ENCODE peak calls at places on chromosome 12, in seven cellular contexts. K is PC-9, Y is neural progenitor cell, B is fibroblast of lung, O is astrocyte, G is HCT116, P is hepatocyte. H is an unnamed sample. For H3K4me1 and H3K27me3, the result is how much of the 10 kb centered on the place peaks cover.

GRCh38 chr12:4763549-4763948 is 43.3 kb downstream of the GALNT8 start:
- DNase-seq in Y (peak), K (no peak), B (peak), G (peak), P (peak), O (no peak), H (peak)

GRCh38 chr12:125137776-125138344 is 72.6 kb downstream of the AACS start:
- DNase-seq in P (no peak), Y (no peak), O (no peak), K (no peak), B (no peak), G (no peak), H (no peak)

GRCh38 chr12:18967814-18968213 is 161.7 kb upstream of the PLEKHA5 start:
- DNase-seq in K (no peak), O (peak), P (no peak), B (no peak), Y (no peak), G (no peak), H (no peak)

GRCh38 chr12:8556748-8557147 is 16.0 kb upstream of the CLEC4E start:
- DNase-seq in P (no peak), K (no peak), O (no peak), Y (no peak), G (no peak), B (no peak), H (no peak)

GRCh38 chr12:115886666-115887065 is 390.8 kb downstream of the MED13L start:
- DNase-seq in O (no peak), Y (no peak), B (no peak), G (no peak), P (no peak), K (no peak), H (no peak)

GRCh38 chr12:60693019-60693626 is 1097.3 kb downstream of the SLC16A7 start:
- DNase-seq in O (no peak), P (no peak), K (no peak), Y (no peak), B (peak), G (no peak), H (no peak)

GRCh38 chr12:108689314-108690190 is 41.8 kb downstream of the CORO1C start:
- DNase-seq in Y (no peak), G (peak), K (no peak), B (peak), O (peak), P (peak), H (peak)

GRCh38 chr12:11839093-11839641 is 189.7 kb downstream of the ETV6 start:
- DNase-seq in P (no peak), B (peak), Y (no peak), O (peak), G (no peak), K (no peak), H (no peak)

GRCh38 chr12:45775964-45776363 is 46.5 kb downstream of the ARID2 start:
- DNase-seq in Y (no peak), K (no peak), P (no peak), O (no peak), G (no peak), B (no peak), H (no peak)

GRCh38 chr12:96510306-96510764 is 21.0 kb downstream of the CFAP54 start:
- DNase-seq in G (no peak), B (no peak), K (no peak), Y (no peak), O (no peak), P (no peak), H (no peak)

GRCh38 chr12:43285248-43285647 is 266.8 kb downstream of the ADAMTS20 start:
- DNase-seq in P (no peak), Y (no peak), K (peak), G (no peak), O (peak), B (peak), H (no peak)

GRCh38 chr12:26017484-26018211 is 59.2 kb downstream of the RASSF8 start:
- DNase-seq in G (peak), B (peak), Y (peak), O (no peak), K (no peak), P (peak), H (peak)

GRCh38 chr12:120076651-120077050 is 39.9 kb downstream of the RAB35 start:
- DNase-seq in Y (no peak), B (no peak), G (no peak), O (no peak), K (no peak), P (no peak), H (no peak)

GRCh38 chr12:106760184-106760531 is 14.3 kb upstream of the RIC8B start:
- DNase-seq in K (no peak), O (no peak), G (no peak), B (no peak), Y (peak), P (no peak), H (peak)

GRCh38 chr12:80777587-80777986 is 60.9 kb downstream of the MYF5 start:
- DNase-seq in P (no peak), O (peak), K (no peak), Y (no peak), B (no peak), G (no peak), H (no peak)

GRCh38 chr12:13670249-13670648 is 311.2 kb downstream of the GRIN2B start:
- DNase-seq in K (no peak), G (no peak), O (no peak), P (no peak), Y (no peak), B (no peak), H (no peak)

GRCh38 chr12:74108729-74109128 is 428.9 kb upstream of the ATXN7L3B start:
- DNase-seq in G (no peak), Y (no peak), B (no peak), O (no peak), P (no peak), K (no peak), H (no peak)

GRCh38 chr12:26032290-26032689 is 73.8 kb downstream of the RASSF8 start:
- DNase-seq in P (no peak), O (no peak), B (no peak), G (no peak), Y (no peak), K (no peak), H (no peak)

GRCh38 chr12:2586159-2587035 is 208.4 kb upstream of the FKBP4 start:
- DNase-seq in P (no peak), G (no peak), O (no peak), B (no peak), K (no peak), Y (no peak), H (peak)

GRCh38 chr12:101299346-101299745 is 19.4 kb downstream of the UTP20 start:
- DNase-seq in O (peak), G (no peak), K (no peak), Y (no peak), B (peak), P (no peak), H (no peak)

GRCh38 chr12:62581288-62582064 is 114.8 kb downstream of the MON2 start:
- DNase-seq in K (peak), O (peak), P (peak), G (peak), B (peak), Y (peak), H (peak)

GRCh38 chr12:107163413-107163812 is 70.1 kb upstream of the CRY1 start:
- DNase-seq in O (no peak), Y (no peak), P (no peak), G (no peak), B (no peak), K (no peak), H (no peak)

GRCh38 chr12:96434107-96434506 is 33.9 kb upstream of the CDK17 start:
- DNase-seq in O (peak), G (no peak), Y (no peak), B (peak), P (no peak), K (no peak), H (no peak)

GRCh38 chr12:52182456-52182855 is 9.4 kb downstream of the KRT80 start:
- DNase-seq in B (no peak), Y (no peak), G (no peak), K (no peak), P (no peak), O (no peak), H (no peak)
- H3K4me1 ChIP-seq in B (under half), Y (under half), G (under half), K (under half), P (under half), O (half or more), H (under half)

GRCh38 chr12:71442567-71442931 is 3.0 kb downstream of the LGR5 start:
- DNase-seq in Y (no peak), K (no peak), O (no peak), P (no peak), B (no peak), G (no peak), H (no peak)

GRCh38 chr12:71441836-71442566 is 2.4 kb downstream of the LGR5 start:
- DNase-seq in Y (no peak), B (no peak), O (no peak), P (no peak), K (no peak), G (no peak), H (no peak)

GRCh38 chr12:71449373-71450070 is 9.9 kb downstream of the LGR5 start:
- DNase-seq in O (no peak), G (no peak), B (no peak), K (no peak), Y (no peak), P (no peak), H (no peak)

GRCh38 chr12:71452006-71452405 is 12.4 kb downstream of the LGR5 start:
- DNase-seq in G (no peak), B (no peak), Y (no peak), K (no peak), P (no peak), O (no peak), H (no peak)

GRCh38 chr12:71447691-71448660 is 8.4 kb downstream of the LGR5 start:
- DNase-seq in K (no peak), B (no peak), P (no peak), Y (no peak), O (peak), G (no peak), H (no peak)
- H3K27me3 ChIP-seq in K (under half), B (under half), P (under half), Y (under half), O (under half), G (under half), H (under half)

DNA sequence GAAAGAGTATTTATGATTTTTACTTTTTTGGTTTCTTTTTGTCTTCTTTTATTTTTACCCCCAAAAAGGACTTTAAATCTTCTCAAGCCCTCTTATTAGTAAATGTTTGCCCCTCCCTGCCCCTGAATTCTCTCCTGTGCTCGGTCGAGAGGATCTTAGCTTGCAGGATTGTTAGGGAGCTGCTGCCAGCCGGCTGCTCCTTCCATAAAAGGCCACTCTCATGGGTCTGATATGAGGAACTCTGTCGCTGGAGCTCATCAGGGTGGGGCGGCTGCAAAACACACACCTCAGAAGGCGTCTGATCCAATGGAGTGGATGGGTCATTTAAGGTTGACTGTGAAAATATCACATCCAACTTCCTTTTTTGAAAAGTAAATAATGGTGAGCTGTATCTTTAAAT is 8.5 kb downstream of the LTBR start:
- DNase-seq in G (no peak), B (no peak), P (no peak), K (no peak), Y (no peak), O (no peak), H (no peak)
- TF ChIP-seq EZH2 in G (no peak), B (no peak), P (no peak), K (no peak), Y (no peak), O (no peak), H (no peak)

DNA sequence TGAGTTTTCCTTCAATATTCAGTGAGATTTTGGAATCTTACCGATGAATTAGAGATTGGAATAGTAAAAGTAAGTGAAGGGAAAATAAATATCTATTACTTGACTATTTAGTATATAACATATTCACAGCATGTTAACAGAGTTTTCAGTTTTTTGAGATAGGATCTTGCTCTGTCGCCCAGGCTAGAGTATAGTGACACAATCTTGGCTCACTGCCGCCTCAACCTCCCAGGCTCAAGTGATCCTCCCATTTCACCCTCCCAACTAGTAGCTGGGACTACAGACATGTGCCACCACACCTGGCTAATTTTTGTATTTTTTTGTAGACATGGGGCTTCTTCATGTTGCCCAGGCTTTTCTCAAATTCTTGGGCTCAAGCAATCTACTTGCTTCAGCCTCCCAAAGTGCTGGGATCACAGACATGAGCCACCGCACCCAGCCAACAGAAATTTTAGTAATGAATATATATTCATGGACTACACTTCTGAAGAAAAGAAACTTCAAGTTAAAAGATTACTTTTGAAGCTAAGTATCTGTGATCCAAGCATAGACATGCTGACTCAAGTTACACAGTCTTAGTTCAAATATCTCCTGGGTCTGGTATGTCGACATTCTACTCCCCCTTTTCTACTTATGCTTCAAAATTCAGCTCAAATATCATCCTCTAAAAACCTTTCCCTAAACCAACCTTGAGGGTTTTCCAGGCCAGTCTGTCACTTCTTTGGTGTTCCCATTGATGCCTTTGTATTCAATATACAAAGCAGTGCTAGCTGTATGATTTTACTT is 13.8 kb downstream of the UBE2N start:
- DNase-seq in K (no peak), G (no peak), P (no peak), Y (no peak), B (peak), O (peak), H (no peak)
- H3K4me1 ChIP-seq in K (under half), G (under half), P (under half), Y (under half), B (under half), O (under half), H (under half)

GRCh38 chr12:131853832-131854797 is 25.9 kb downstream of the MMP17 start:
- DNase-seq in B (no peak), P (no peak), K (no peak), O (no peak), G (no peak), Y (no peak), H (no peak)

GRCh38 chr12:131857908-131858850 is 30.0 kb downstream of the MMP17 start:
- DNase-seq in P (no peak), K (no peak), Y (no peak), B (no peak), O (no peak), G (no peak), H (no peak)

GRCh38 chr12:131855521-131856142 is 27.4 kb downstream of the MMP17 start:
- DNase-seq in O (no peak), B (no peak), K (peak), Y (no peak), G (no peak), P (no peak), H (no peak)

GRCh38 chr12:131854861-131855476 is 26.8 kb downstream of the MMP17 start:
- DNase-seq in P (no peak), B (no peak), K (no peak), G (no peak), Y (no peak), O (no peak), H (no peak)

GRCh38 chr12:131856366-131857097 is 28.3 kb downstream of the MMP17 start:
- DNase-seq in K (no peak), P (no peak), O (no peak), B (no peak), Y (no peak), G (no peak), H (no peak)
- H3K27me3 ChIP-seq in K (under half), P (under half), O (under half), B (under half), Y (under half), G (under half), H (under half)

DNA sequence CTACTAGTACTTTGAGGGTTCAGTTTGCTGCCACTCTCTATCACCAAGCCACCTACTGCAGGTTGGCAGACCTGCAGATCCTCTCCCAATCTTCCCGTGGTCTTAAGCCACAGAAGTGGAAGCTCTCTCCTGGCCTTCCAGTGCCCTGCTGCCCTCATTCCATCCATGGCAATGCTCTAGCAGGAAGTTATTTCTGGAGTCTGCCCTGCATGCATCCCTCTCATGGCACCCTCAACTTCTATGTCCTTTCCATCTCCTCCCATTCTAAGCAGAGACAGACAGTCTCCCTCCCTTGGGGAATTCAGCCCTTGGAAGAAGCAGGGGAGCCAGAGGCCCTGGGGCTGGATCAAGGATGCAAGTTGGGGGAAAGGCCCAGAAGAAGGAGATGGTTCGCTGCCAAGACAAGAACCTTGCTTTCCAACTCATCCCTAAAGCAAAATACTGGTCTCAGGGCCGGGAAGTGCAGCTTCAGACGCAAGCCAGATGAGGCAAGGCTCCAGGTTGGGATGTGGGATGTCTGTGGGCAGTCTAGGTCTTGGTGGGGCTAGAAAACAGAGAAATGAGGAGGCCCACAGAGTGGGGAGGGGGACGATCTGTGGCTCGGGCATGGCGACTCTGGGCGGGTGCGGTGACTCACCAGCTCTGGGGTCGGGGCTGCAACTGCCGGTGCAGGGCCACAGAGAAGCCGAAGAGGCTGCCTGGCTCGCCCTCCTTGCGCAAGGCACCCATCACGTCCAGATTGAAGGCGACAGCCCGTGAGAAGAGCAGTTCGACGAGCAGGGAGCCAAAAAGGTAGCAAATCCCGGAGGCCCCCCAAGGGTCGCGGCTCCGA is 648 bp downstream of the ITGA7 start:
- DNase-seq in K (no peak), G (no peak), B (no peak), P (peak), O (no peak), Y (peak), H (no peak)
- TF ChIP-seq EZH2 in K (no peak), G (no peak), B (no peak), P (no peak), O (no peak), Y (no peak), H (no peak)

GRCh38 chr12:128815779-128816642 is 7.7 kb downstream of the SLC15A4 start:
- DNase-seq in G (no peak), O (peak), P (no peak), B (no peak), K (no peak), Y (no peak), H (no peak)

GRCh38 chr12:128818065-128819022 is 5.4 kb downstream of the SLC15A4 start:
- DNase-seq in P (peak), B (peak), Y (no peak), G (no peak), K (no peak), O (peak), H (no peak)

GRCh38 chr12:128814411-128815261 is 9.1 kb downstream of the SLC15A4 start:
- DNase-seq in G (no peak), P (no peak), Y (no peak), O (no peak), B (no peak), K (no peak), H (no peak)

GRCh38 chr12:128817115-128818015 is 6.4 kb downstream of the SLC15A4 start:
- DNase-seq in G (no peak), Y (no peak), B (peak), O (peak), P (peak), K (no peak), H (peak)

DNA sequence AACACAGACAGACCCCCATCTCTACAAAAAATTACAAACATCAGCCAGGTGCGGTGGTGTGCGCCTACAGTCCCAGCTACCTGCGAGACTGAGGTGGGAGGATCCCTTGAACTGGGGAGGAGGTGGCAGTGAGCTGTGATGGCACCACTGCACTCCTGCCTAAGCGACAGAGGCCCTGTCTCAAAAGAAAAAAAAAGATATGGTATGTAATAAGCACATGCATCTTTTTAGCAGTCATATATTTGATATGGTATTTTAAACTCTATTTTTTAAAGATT is 7.2 kb downstream of the SLC15A4 start:
- DNase-seq in Y (no peak), O (no peak), B (no peak), P (no peak), G (no peak), K (no peak), H (no peak)
- H3K4me1 ChIP-seq in Y (under half), O (under half), B (under half), P (under half), G (under half), K (under half), H (under half)

DNA sequence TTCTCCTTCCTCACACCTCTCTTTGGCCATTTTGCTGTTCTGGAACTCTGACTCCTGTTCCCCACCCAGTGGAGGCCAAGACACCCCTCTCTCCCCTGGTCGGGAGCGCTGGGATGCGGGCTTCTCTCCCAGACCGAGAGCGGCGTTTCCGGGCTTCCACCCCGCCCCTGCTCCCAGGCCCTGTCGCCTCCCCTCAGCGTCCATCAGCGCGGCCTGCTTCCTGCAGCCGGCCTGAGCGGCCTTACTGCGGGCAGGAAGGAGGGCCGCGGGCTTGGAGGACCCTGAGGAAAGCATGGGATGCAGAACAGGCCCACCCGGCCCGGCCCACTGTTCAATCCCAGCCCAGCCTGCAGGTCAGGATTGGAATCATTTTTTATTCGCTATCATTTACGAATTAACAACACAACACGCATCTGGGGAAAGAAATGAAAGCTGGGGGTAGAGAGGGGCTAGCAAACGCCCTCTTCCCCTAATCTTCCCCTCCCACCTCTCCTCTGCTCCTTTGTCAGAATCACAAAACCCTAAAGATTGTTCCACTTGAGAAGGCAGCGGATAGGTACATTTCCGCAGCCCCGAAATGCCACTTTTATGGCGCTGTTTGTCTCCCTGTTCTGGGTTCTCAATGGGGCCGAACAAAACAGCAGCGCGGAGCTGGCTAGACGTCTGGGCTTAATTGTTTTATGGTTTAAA is 3.8 kb upstream of the HOXC8 start:
- DNase-seq in Y (peak), O (no peak), G (no peak), B (no peak), P (no peak), K (no peak), H (no peak)
- H3K27me3 ChIP-seq in Y (half or more), O (half or more), G (under half), B (half or more), P (half or more), K (under half), H (under half)